ENCODE peak calls at places on chromosome 18, in nine cellular contexts. N is naive thymus-derived CD4-positive, alpha-beta T cell; O is effector memory CD8-positive, alpha-beta T cell; Y is PC-3; L is gastrocnemius medialis; W is stimulated activated naive B cell treated with anti-CD40 and anti-IgM and Interleukin-4, amounts not matched to agents 10 μg/mL and 1 μg/mL and 100 μg/mL, for 72 hours; I is central memory CD8-positive, alpha-beta T cell; G is gastroesophageal sphincter; D is heart right ventricle. U is an unnamed sample.

GRCh38 chr18:75958683-75959082 is 531.2 kb upstream of the SMIM21 start:
- ATAC-seq in N (no peak), O (no peak), Y (no peak), L (no peak), W (no peak), I (no peak), G (no peak), D (no peak), U (no peak)

GRCh38 chr18:7452331-7452730 is 114.8 kb upstream of the PTPRM start:
- ATAC-seq in N (peak), O (no peak), Y (peak), L (no peak), W (peak), I (no peak), G (peak), D (peak), U (no peak)

GRCh38 chr18:13943338-13943737 is 28.0 kb upstream of the MC2R start:
- ATAC-seq in N (no peak), O (no peak), Y (no peak), L (no peak), W (no peak), I (no peak), G (no peak), D (no peak), U (no peak)

GRCh38 chr18:49726564-49726963 is 86.8 kb downstream of the ACAA2 start:
- ATAC-seq in N (no peak), O (no peak), Y (no peak), L (no peak), W (no peak), I (no peak), G (peak), D (no peak), U (no peak)

GRCh38 chr18:27185025-27185763 is at the start of gene CHST9:
- ATAC-seq in N (no peak), O (no peak), Y (no peak), L (no peak), W (no peak), I (no peak), G (no peak), D (peak), U (no peak)

GRCh38 chr18:5455644-5456043 is 88.2 kb downstream of the EPB41L3 start:
- ATAC-seq in N (peak), O (peak), Y (peak), L (no peak), W (no peak), I (peak), G (no peak), D (no peak), U (no peak)

GRCh38 chr18:60053747-60054304 is 154.0 kb downstream of the PMAIP1 start:
- ATAC-seq in N (no peak), O (no peak), Y (peak), L (no peak), W (no peak), I (no peak), G (peak), D (no peak), U (no peak)

GRCh38 chr18:63131106-63131943 is 188.2 kb downstream of the BCL2 start:
- ATAC-seq in N (peak), O (peak), Y (peak), L (peak), W (peak), I (peak), G (peak), D (peak), U (peak)

GRCh38 chr18:8643479-8643878 is 34.2 kb downstream of the RAB12 start:
- ATAC-seq in N (no peak), O (no peak), Y (no peak), L (no peak), W (no peak), I (no peak), G (no peak), D (no peak), U (no peak)

GRCh38 chr18:47149457-47150028 is 757 bp downstream of the HDHD2 start:
- ATAC-seq in N (no peak), O (no peak), Y (peak), L (peak), W (no peak), I (no peak), G (no peak), D (peak), U (no peak)

GRCh38 chr18:76098728-76099514 is 396.1 kb downstream of the ZNF516 start:
- ATAC-seq in N (no peak), O (no peak), Y (no peak), L (no peak), W (peak), I (no peak), G (no peak), D (no peak), U (no peak)

GRCh38 chr18:49178736-49179135 is 228.0 kb upstream of the SMAD7 start:
- ATAC-seq in N (no peak), O (no peak), Y (no peak), L (no peak), W (no peak), I (no peak), G (no peak), D (no peak), U (no peak)

GRCh38 chr18:77208969-77209368 is 40.7 kb upstream of the GALR1 start:
- ATAC-seq in N (peak), O (peak), Y (peak), L (no peak), W (peak), I (peak), G (no peak), D (peak), U (peak)

GRCh38 chr18:48418000-48418399 is 8.8 kb upstream of the ZBTB7C start:
- ATAC-seq in N (peak), O (no peak), Y (no peak), L (no peak), W (no peak), I (no peak), G (no peak), D (no peak), U (no peak)

GRCh38 chr18:5628512-5629255 is 84.9 kb upstream of the EPB41L3 start:
- ATAC-seq in N (no peak), O (no peak), Y (peak), L (peak), W (peak), I (no peak), G (peak), D (peak), U (no peak)

GRCh38 chr18:69691008-69691760 is 256.5 kb downstream of the CD226 start:
- ATAC-seq in N (no peak), O (no peak), Y (no peak), L (no peak), W (peak), I (no peak), G (no peak), D (no peak), U (peak)

GRCh38 chr18:76380791-76381405 is 114.1 kb downstream of the ZNF516 start:
- ATAC-seq in N (no peak), O (peak), Y (no peak), L (no peak), W (peak), I (no peak), G (no peak), D (no peak), U (no peak)

U was measured in stimulated activated memory B cell treated with anti-CD40 and anti-IgM and Interleukin-4, amounts not matched to agents 10 μg/mL and 1 μg/mL and 100 μg/mL, for 72 hours.